ENCODE peak calls at places on chromosomes 3 and 15, in five cellular contexts. A, G, Z, K and V are unnamed samples. For H3K9me3, the result is how much of the 10 kb centered on the place peaks cover.

GRCh38 chr3:124995460-124995994 is 60.3 kb downstream of the HEG1 start:
- DNase-seq in G (peak), K (no peak), A (peak), Z (peak), V (peak)

GRCh38 chr3:24496529-24497482 is 2.2 kb upstream of the THRB start:
- DNase-seq in K (peak), A (peak), G (peak), Z (peak), V (no peak)

GRCh38 chr15:93210995-93211394 is 122.0 kb upstream of the RGMA start:
- DNase-seq in G (no peak), Z (no peak), K (no peak), A (no peak), V (no peak)

GRCh38 chr3:115550285-115550741 is 73.0 kb upstream of the GAP43 start:
- DNase-seq in G (no peak), K (no peak), Z (peak), A (no peak), V (no peak)

GRCh38 chr3:126267976-126268615 is 87.7 kb upstream of the ALDH1L1 start:
- DNase-seq in K (no peak), Z (no peak), A (peak), G (no peak), V (no peak)

GRCh38 chr3:145963111-145963510 is 197.9 kb downstream of the PLOD2 start:
- DNase-seq in Z (no peak), G (no peak), K (no peak), A (no peak), V (no peak)

GRCh38 chr3:141447391-141447790 is 39.4 kb upstream of the RASA2 start:
- DNase-seq in Z (no peak), A (no peak), G (no peak), K (no peak), V (no peak)

GRCh38 chr15:90413411-90414379 is 25.7 kb downstream of the IQGAP1 start:
- DNase-seq in K (no peak), G (no peak), Z (no peak), A (no peak), V (no peak)

GRCh38 chr15:80531388-80532184 is 127.4 kb downstream of the ARNT2 start:
- DNase-seq in A (peak), K (no peak), G (no peak), Z (no peak), V (no peak)

GRCh38 chr15:95916568-95916967 is 413.9 kb upstream of the NR2F2 start:
- DNase-seq in K (no peak), G (no peak), Z (no peak), A (no peak), V (no peak)

GRCh38 chr3:185330238-185330637 is 32.7 kb upstream of the MAP3K13 start:
- DNase-seq in Z (peak), G (no peak), K (no peak), A (no peak), V (no peak)

GRCh38 chr3:183390844-183391243 is 37.6 kb downstream of the MCF2L2 start:
- DNase-seq in A (no peak), K (no peak), G (no peak), Z (no peak), V (no peak)

GRCh38 chr3:169458323-169458722 is 205.2 kb downstream of the MECOM start:
- DNase-seq in K (no peak), G (no peak), Z (no peak), A (peak), V (no peak)

DNA sequence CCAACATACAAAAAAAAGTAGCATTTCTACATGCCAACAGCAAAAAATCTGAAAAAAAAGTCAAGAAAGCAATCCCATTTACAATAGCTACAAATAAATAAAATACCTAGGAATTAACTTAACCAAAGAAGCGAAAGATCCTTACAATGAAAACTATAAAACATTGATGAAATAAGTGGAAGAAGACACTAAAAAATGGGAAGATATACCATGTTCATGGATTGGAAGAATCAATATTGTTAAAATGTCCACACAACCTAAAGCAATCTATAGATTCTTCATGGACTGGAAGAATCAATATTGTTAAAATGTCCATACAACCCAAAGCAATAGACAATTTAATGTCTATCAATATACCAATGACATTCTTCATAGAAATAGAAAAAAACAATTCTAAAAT is 21.0 kb downstream of the PEAK1 start:
- DNase-seq in G (no peak), A (no peak), Z (no peak), K (no peak), V (no peak)
- H3K9me3 ChIP-seq in G (under half), A (under half), Z (under half), K (under half), V (under half)

GRCh38 chr3:123841476-123842238 is 42.5 kb downstream of the MYLK start:
- DNase-seq in G (no peak), A (no peak), Z (no peak), K (no peak), V (no peak)
- H3K9me3 ChIP-seq in G (under half), A (under half), Z (under half), K (under half), V (under half)

GRCh38 chr15:33055962-33056361 is 138.6 kb downstream of the FMN1 start:
- DNase-seq in Z (no peak), G (no peak), A (no peak), K (no peak), V (no peak)

GRCh38 chr15:33047077-33047476 is 147.4 kb downstream of the FMN1 start:
- DNase-seq in A (no peak), K (no peak), Z (no peak), G (no peak), V (no peak)

GRCh38 chr15:33048255-33048654 is 146.3 kb downstream of the FMN1 start:
- DNase-seq in A (no peak), Z (no peak), K (no peak), G (no peak), V (no peak)

DNA sequence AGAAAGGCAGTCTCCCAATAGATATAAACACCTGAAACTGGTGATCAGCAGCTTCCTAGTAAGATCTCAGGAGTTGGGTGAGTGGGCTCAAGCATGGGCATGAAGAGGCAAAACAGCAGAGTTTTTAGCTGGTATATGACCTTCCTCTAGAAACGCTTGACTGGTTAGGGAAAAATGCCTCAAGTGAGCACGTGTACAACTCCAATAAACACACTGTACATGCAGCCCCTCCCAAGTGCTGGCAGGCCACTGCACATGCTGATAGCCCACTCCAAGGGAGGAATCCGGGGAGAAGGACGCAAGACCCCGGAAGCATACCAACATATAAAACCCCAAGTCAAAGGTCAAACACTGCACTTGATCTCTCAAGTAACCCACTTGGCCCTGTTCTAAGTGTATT is 143.0 kb downstream of the FMN1 start:
- DNase-seq in K (no peak), Z (no peak), G (no peak), A (no peak), V (no peak)
- H3K9me3 ChIP-seq in K (under half), Z (under half), G (under half), A (under half), V (under half)

GRCh38 chr3:111369953-111370352 is 172.0 kb upstream of the CD96 start:
- DNase-seq in G (no peak), Z (no peak), A (no peak), K (no peak), V (no peak)

GRCh38 chr3:111368061-111368460 is 173.9 kb upstream of the CD96 start:
- DNase-seq in A (no peak), K (no peak), Z (no peak), G (no peak), V (no peak)

GRCh38 chr3:111373861-111374260 is 168.1 kb upstream of the CD96 start:
- DNase-seq in K (no peak), A (no peak), Z (no peak), G (no peak), V (no peak)

DNA sequence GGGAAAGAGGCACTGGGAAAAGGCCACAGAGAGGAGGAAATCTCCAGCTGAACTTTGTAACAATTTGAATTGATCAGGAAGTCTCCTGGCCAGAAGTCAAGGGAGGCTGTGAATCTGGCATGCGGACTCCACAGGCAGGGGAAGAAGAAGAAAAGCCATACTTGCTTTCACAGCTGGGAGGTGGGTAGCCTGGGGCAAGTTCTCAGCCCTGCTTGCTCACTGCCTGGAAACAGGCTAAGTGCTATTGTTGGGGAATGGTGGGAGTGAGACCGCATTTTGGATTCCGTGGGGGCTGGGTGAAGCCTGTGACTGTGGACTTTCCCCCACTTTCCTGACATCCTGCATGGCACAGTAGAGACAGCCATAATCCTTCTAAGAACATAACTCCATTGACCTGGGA is 168.8 kb upstream of the CD96 start:
- DNase-seq in G (no peak), A (no peak), Z (no peak), K (no peak), V (no peak)
- H3K9me3 ChIP-seq in G (under half), A (under half), Z (under half), K (under half), V (under half)

GRCh38 chr3:134339331-134339730 is 34.9 kb downstream of the AMOTL2 start:
- DNase-seq in Z (no peak), G (no peak), A (no peak), K (no peak), V (no peak)
- H3K9me3 ChIP-seq in Z (under half), G (under half), A (under half), K (under half), V (under half)

DNA sequence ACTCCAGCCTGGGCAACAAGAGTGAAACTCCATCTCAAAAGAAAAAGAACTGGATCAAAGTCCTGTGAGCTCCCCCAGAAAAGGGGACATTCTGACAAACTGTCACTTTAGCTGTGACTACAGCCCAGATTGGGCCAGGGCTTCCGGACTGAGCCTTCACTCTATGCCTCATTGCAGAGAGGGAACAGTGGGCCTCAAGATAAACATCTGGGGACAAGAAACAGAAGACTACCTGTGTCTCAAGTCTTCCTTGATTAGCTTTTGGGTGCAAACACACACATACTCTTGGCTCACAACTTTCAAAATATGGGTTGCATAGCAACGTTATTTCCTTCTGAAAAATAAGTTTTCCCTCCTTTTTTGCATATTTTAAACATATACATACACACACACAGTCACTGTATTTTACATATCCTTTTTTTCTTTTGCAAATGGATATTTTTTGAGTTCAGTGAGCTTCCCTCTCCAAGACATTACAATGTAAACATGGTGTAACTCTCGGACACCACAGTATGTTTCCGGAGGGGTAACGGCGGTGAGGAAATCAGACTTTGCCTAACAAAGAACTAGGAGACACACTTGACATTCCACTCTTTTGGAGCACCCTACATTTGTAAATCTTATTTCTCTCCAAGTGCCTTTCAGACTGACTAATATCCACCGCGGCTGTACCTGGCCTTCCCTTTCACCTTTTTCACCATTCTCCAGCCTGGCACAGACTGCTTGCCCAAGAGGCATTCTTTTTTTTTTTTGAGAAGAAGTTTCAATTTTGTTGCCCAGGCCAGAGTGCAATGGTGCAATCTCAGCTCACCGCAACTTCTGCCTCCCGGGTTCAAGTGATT is 3.5 kb downstream of the TKT start:
- DNase-seq in G (no peak), K (peak), A (peak), Z (no peak), V (no peak)
- H3K9me3 ChIP-seq in G (under half), K (under half), A (under half), Z (under half), V (under half)